ENCODE peak calls at places on chromosome 20, in seven cellular contexts. One of them, this sample, is unnamed.

GRCh38 chr20:41135187-41135887 is 2.0 kb upstream of the PLCG1 start:
- DNase-seq in bronchial epithelial cell: peak; percentile 47
- DNase-seq in SHP77: peak; percentile 46
- DNase-seq in AG04450: no peak
- DNase-seq in CD8-positive, alpha-beta T cell: peak; percentile 56
- DNase-seq in anterior cingulate cortex: no peak
- DNase-seq in Caki2: no peak
- DNase-seq in this sample: no peak

GRCh38 chr20:17533396-17533795 is 2.2 kb upstream of the BFSP1 start:
- DNase-seq in bronchial epithelial cell: peak; percentile 77
- DNase-seq in SHP77: peak; percentile 90
- DNase-seq in AG04450: no peak
- DNase-seq in CD8-positive, alpha-beta T cell: no peak
- DNase-seq in anterior cingulate cortex: no peak
- DNase-seq in Caki2: peak; percentile 68
- DNase-seq in this sample: no peak

GRCh38 chr20:44402391-44403193 is 47.1 kb downstream of the HNF4A start:
- DNase-seq in bronchial epithelial cell: no peak
- DNase-seq in SHP77: no peak
- DNase-seq in AG04450: no peak
- DNase-seq in CD8-positive, alpha-beta T cell: no peak
- DNase-seq in anterior cingulate cortex: no peak
- DNase-seq in Caki2: no peak
- DNase-seq in this sample: no peak

GRCh38 chr20:400451-401275 is 7.4 kb upstream of the RBCK1 start:
- DNase-seq in bronchial epithelial cell: peak; percentile 21
- DNase-seq in SHP77: peak; percentile 58
- DNase-seq in AG04450: no peak
- DNase-seq in CD8-positive, alpha-beta T cell: no peak
- DNase-seq in anterior cingulate cortex: no peak
- DNase-seq in Caki2: peak; percentile 73
- DNase-seq in this sample: no peak

GRCh38 chr20:7094438-7094997 is 327.0 kb downstream of the BMP2 start:
- DNase-seq in bronchial epithelial cell: peak; percentile 65
- DNase-seq in SHP77: peak; percentile 39
- DNase-seq in AG04450: no peak
- DNase-seq in CD8-positive, alpha-beta T cell: no peak
- DNase-seq in anterior cingulate cortex: no peak
- DNase-seq in Caki2: peak; percentile 29
- DNase-seq in this sample: no peak

GRCh38 chr20:64104667-64105451 is 2.5 kb downstream of the NPBWR2 start:
- DNase-seq in bronchial epithelial cell: no peak
- DNase-seq in SHP77: no peak
- DNase-seq in AG04450: no peak
- DNase-seq in CD8-positive, alpha-beta T cell: no peak
- DNase-seq in anterior cingulate cortex: no peak
- DNase-seq in Caki2: no peak
- DNase-seq in this sample: no peak

GRCh38 chr20:63574829-63575720 is 1.0 kb upstream of the HELZ2 start:
- DNase-seq in bronchial epithelial cell: no peak
- DNase-seq in SHP77: no peak
- DNase-seq in AG04450: no peak
- DNase-seq in CD8-positive, alpha-beta T cell: no peak
- DNase-seq in anterior cingulate cortex: no peak
- DNase-seq in Caki2: no peak
- DNase-seq in this sample: no peak

GRCh38 chr20:5890773-5891441 is 59.4 kb downstream of the TRMT6 start:
- DNase-seq in bronchial epithelial cell: peak; percentile 51
- DNase-seq in SHP77: no peak
- DNase-seq in AG04450: no peak
- DNase-seq in CD8-positive, alpha-beta T cell: no peak
- DNase-seq in anterior cingulate cortex: no peak
- DNase-seq in Caki2: no peak
- DNase-seq in this sample: no peak

GRCh38 chr20:35049776-35050352 is 42.7 kb downstream of the TRPC4AP start:
- DNase-seq in bronchial epithelial cell: no peak
- DNase-seq in SHP77: no peak
- DNase-seq in AG04450: no peak
- DNase-seq in CD8-positive, alpha-beta T cell: no peak
- DNase-seq in anterior cingulate cortex: no peak
- DNase-seq in Caki2: no peak
- DNase-seq in this sample: no peak

GRCh38 chr20:43409041-43409913 is 48.4 kb upstream of the SRSF6 start:
- DNase-seq in bronchial epithelial cell: peak; percentile 36
- DNase-seq in SHP77: peak; percentile 45
- DNase-seq in AG04450: peak; percentile 8
- DNase-seq in CD8-positive, alpha-beta T cell: no peak
- DNase-seq in anterior cingulate cortex: no peak
- DNase-seq in Caki2: no peak
- DNase-seq in this sample: no peak

GRCh38 chr20:32999603-33000250 is 4.5 kb downstream of the SUN5 start:
- DNase-seq in bronchial epithelial cell: no peak
- DNase-seq in SHP77: no peak
- DNase-seq in AG04450: no peak
- DNase-seq in CD8-positive, alpha-beta T cell: no peak
- DNase-seq in anterior cingulate cortex: no peak
- DNase-seq in Caki2: no peak
- DNase-seq in this sample: no peak

GRCh38 chr20:51368461-51369211 is 173.9 kb downstream of the NFATC2 start:
- DNase-seq in bronchial epithelial cell: no peak
- DNase-seq in SHP77: no peak
- DNase-seq in AG04450: no peak
- DNase-seq in CD8-positive, alpha-beta T cell: no peak
- DNase-seq in anterior cingulate cortex: no peak
- DNase-seq in Caki2: no peak
- DNase-seq in this sample: no peak

GRCh38 chr20:5844063-5844681 is 94.0 kb downstream of the SHLD1 start:
- DNase-seq in bronchial epithelial cell: peak; percentile 50
- DNase-seq in SHP77: peak; percentile 96
- DNase-seq in AG04450: no peak
- DNase-seq in CD8-positive, alpha-beta T cell: peak; percentile 31
- DNase-seq in anterior cingulate cortex: no peak
- DNase-seq in Caki2: peak; percentile 59
- DNase-seq in this sample: no peak

GRCh38 chr20:50645253-50646068 is 45.9 kb downstream of the RIPOR3 start:
- DNase-seq in bronchial epithelial cell: peak; percentile 83
- DNase-seq in SHP77: peak; percentile 31
- DNase-seq in AG04450: peak; percentile 100
- DNase-seq in CD8-positive, alpha-beta T cell: no peak
- DNase-seq in anterior cingulate cortex: no peak
- DNase-seq in Caki2: peak; percentile 98
- DNase-seq in this sample: peak; percentile 94

GRCh38 chr20:24677626-24678328 is 208.3 kb downstream of the SYNDIG1 start:
- DNase-seq in bronchial epithelial cell: no peak
- DNase-seq in SHP77: no peak
- DNase-seq in AG04450: no peak
- DNase-seq in CD8-positive, alpha-beta T cell: no peak
- DNase-seq in anterior cingulate cortex: no peak
- DNase-seq in Caki2: no peak
- DNase-seq in this sample: no peak

GRCh38 chr20:63253438-63254236 is 626 bp downstream of the NKAIN4 start:
- DNase-seq in bronchial epithelial cell: no peak
- DNase-seq in SHP77: no peak
- DNase-seq in AG04450: no peak
- DNase-seq in CD8-positive, alpha-beta T cell: no peak
- DNase-seq in anterior cingulate cortex: peak; percentile 61
- DNase-seq in Caki2: no peak
- DNase-seq in this sample: no peak

GRCh38 chr20:51172558-51173428 is 149.9 kb upstream of the KCNG1 start:
- DNase-seq in bronchial epithelial cell: no peak
- DNase-seq in SHP77: no peak
- DNase-seq in AG04450: no peak
- DNase-seq in CD8-positive, alpha-beta T cell: no peak
- DNase-seq in anterior cingulate cortex: no peak
- DNase-seq in Caki2: no peak
- DNase-seq in this sample: no peak

GRCh38 chr20:61436674-61437279 is 184.7 kb downstream of the CDH4 start:
- DNase-seq in bronchial epithelial cell: peak; percentile 82
- DNase-seq in SHP77: no peak
- DNase-seq in AG04450: no peak
- DNase-seq in CD8-positive, alpha-beta T cell: no peak
- DNase-seq in anterior cingulate cortex: no peak
- DNase-seq in Caki2: peak; percentile 83
- DNase-seq in this sample: peak; percentile 29